ENCODE peak calls at places on chromosomes 11 and 22, in four cellular contexts. G is HepG2, C is A549, O is SK-N-SH. M is an unnamed sample.

GRCh38 chr11:11505190-11505589 is 116.6 kb downstream of the GALNT18 start:
- DNase-seq in G (no peak), C (no peak), O (peak), M (no peak)

GRCh38 chr11:33257160-33257896 is at the start of gene HIPK3:
- DNase-seq in G (peak), C (peak), O (peak), M (no peak)

GRCh38 chr22:33397381-33397907 is 339.3 kb upstream of the SYN3 start:
- DNase-seq in G (no peak), C (no peak), O (no peak), M (no peak)

GRCh38 chr22:50250555-50251471 is at the start of gene HDAC10:
- DNase-seq in G (peak), C (peak), O (peak), M (peak)

GRCh38 chr22:24176630-24177029 is 4.7 kb upstream of the SUSD2 start:
- DNase-seq in G (no peak), C (no peak), O (no peak), M (no peak)

GRCh38 chr11:97615541-97615940 is 1225.7 kb downstream of the JRKL start:
- DNase-seq in G (no peak), C (no peak), O (no peak), M (no peak)

GRCh38 chr22:19478086-19478392 is 954 bp downstream of the UFD1 start:
- DNase-seq in G (no peak), C (no peak), O (no peak), M (no peak)

GRCh38 chr11:76670475-76671235 is at the start of gene LRRC32:
- DNase-seq in G (no peak), C (no peak), O (peak), M (no peak)

GRCh38 chr11:27653990-27654758 is 46.1 kb downstream of the BDNF start:
- DNase-seq in G (no peak), C (no peak), O (peak), M (no peak)

GRCh38 chr22:41598081-41598480 is 8.4 kb upstream of the PMM1 start:
- DNase-seq in G (no peak), C (no peak), O (no peak), M (no peak)

GRCh38 chr11:78883506-78883905 is 308.8 kb upstream of the NARS2 start:
- DNase-seq in G (no peak), C (no peak), O (no peak), M (no peak)

GRCh38 chr11:132853886-132854285 is 678.4 kb downstream of the OPCML start:
- DNase-seq in G (no peak), C (no peak), O (no peak), M (no peak)

GRCh38 chr11:132862137-132862536 is 670.2 kb downstream of the OPCML start:
- DNase-seq in G (no peak), C (no peak), O (peak), M (no peak)

GRCh38 chr11:132855516-132855915 is 676.8 kb downstream of the OPCML start:
- DNase-seq in G (no peak), C (no peak), O (no peak), M (no peak)

GRCh38 chr11:132856032-132856431 is 676.3 kb downstream of the OPCML start:
- DNase-seq in G (no peak), C (no peak), O (no peak), M (no peak)

GRCh38 chr11:132858203-132858602 is 674.1 kb downstream of the OPCML start:
- DNase-seq in G (no peak), C (peak), O (no peak), M (no peak)
- TF ChIP-seq PBX3 in G (no peak), C (no peak), O (no peak), M (no peak)

DNA sequence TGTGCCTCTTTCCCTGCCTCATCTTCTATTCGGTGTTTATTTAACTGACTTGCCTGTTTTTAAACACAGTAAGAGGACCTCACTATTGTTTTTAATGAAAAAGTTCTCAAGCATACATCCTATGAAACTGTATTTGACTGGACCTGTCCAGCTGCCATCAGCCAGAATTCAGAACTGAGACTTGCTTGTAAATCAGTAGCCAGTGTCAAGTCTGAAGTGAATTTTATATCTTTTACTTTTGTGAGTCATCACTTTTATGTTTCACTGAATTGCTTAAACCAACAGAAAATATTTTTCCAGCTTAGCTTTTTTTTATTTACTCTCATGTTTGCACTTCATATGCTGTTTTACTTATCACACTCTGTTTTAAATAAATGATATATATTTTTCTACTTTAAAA is 88.3 kb downstream of the LUZP2 start:
- DNase-seq in G (no peak), C (peak), O (no peak), M (no peak)
- TF ChIP-seq PBX3 in G (no peak), C (no peak), O (peak), M (no peak)

DNA sequence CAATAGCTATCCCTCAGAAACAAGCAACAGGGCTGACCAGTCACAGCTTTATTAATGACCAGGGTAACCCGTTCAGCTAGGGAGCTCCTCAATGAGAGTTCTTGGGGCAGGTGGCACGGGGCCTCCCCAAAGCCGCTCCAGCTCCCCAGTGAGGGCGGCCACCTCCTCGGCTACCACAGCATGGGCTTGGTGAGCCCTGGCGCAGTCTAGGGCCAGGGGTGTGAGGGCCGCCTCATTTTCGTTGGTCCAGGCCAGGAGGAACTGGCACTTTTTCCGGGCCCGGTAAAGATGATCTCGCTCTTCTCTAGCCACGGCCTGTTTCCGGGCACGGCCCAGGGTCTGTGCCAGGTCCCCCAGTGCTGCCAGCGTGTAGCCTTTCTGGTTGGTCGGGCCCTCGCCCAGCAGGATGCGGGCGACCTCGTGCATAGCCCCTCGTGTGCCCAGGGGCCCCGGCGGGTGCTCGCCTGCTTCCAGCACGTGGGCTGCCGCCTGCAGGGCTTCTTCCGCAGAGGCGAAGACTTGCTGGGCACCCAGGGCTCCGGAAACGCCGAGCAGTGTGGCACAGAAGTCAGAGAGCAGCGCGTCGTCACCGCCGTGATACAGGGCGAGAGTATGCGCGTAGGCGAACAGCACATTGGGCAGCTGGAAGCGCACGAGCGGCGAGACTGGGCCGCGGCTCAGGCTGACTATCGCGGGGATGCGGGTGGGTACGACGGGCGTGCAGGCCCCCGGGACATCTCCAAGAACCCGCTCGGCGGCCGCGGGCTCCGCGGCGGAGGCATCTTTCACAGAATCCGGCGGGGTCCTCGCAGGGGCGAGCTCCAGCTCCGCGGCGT is 913 bp downstream of the ZNHIT2 start:
- DNase-seq in G (no peak), C (peak), O (peak), M (no peak)
- TF ChIP-seq PBX3 in G (no peak), C (no peak), O (no peak), M (no peak)

GRCh38 chr22:47048123-47049077 is 285.9 kb downstream of the TBC1D22A start:
- DNase-seq in G (no peak), C (no peak), O (no peak), M (no peak)

GRCh38 chr22:47046411-47047065 is 284.1 kb downstream of the TBC1D22A start:
- DNase-seq in G (no peak), C (no peak), O (no peak), M (no peak)

GRCh38 chr22:47045691-47046410 is 283.4 kb downstream of the TBC1D22A start:
- DNase-seq in G (no peak), C (no peak), O (no peak), M (no peak)

GRCh38 chr22:47049078-47049609 is 286.7 kb downstream of the TBC1D22A start:
- DNase-seq in G (no peak), C (no peak), O (no peak), M (no peak)

GRCh38 chr22:47047321-47048122 is 285.1 kb downstream of the TBC1D22A start:
- DNase-seq in G (no peak), C (no peak), O (no peak), M (no peak)
- TF ChIP-seq PBX3 in G (no peak), C (no peak), O (no peak), M (no peak)

DNA sequence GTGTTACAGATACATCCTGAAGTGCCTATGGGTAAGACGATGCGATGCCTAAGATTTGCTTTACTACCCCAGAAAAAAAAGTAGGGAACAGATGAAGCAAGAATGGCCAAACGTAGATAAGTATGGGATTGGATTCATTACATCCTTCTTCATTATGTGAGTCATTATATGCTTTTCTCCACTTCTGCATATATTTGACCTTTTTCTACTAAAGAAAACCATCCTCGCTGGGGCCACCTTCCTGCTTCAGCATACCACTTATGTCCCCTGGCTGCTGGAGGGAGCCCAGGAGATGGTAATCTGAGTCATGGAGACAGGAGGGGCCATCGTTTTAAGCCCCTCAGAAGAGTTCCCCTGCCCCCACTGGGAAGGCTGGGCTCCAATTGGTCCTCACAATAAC is 14.4 kb upstream of the KLHL35 start:
- DNase-seq in G (no peak), C (no peak), O (no peak), M (no peak)
- TF ChIP-seq PBX3 in G (no peak), C (no peak), O (no peak), M (no peak)

GRCh38 chr11:64754919-64755662 is 4.7 kb downstream of the PYGM start:
- DNase-seq in G (no peak), C (no peak), O (no peak), M (no peak)
- TF ChIP-seq PBX3 in G (no peak), C (no peak), O (no peak), M (no peak)

DNA sequence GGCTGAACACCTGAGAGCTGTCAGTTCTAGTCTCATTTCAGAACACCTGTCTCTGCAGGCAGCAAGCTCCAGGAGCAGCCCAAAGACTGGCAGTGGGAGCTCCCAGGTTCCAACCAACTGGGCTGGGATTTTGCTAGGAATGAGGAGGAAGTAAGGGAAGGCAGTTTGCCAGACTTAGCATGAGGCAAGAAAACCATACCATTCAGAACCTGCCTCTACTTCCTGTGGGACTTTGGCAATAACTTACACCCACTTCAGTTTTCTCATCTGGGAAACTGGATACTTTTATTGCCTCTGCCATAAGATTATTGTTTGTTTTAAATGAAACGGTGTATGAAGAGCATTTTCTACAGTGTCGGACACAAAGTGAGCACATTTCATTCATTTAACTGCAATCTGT is 363.7 kb upstream of the ISX start:
- DNase-seq in G (no peak), C (no peak), O (no peak), M (no peak)
- TF ChIP-seq PBX3 in G (no peak), C (no peak), O (no peak), M (no peak)

GRCh38 chr11:62770778-62771143 is 435 bp upstream of the TAF6L start:
- DNase-seq in G (peak), C (no peak), O (peak), M (no peak)
- TF ChIP-seq PBX3 in G (no peak), C (no peak), O (no peak), M (no peak)

DNA sequence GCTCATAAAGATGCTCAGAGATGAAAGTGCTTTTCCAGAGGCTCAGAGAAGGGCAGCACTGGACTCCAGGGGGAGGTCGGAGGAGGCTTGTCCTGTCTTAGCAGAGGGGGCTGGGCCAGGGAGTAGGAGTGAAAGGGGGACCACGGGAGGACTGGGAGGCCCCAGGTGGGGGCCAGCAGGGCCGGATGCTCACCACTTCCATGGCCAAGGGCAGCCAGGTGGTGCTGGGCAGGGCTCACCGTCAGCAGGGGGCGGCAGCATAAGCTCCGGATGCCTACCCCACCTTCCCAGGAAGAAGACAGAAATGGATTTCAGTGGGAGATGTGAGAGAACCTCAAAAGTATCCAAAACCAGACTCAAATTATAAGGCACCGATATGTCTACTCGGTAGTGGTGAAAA is 11.0 kb downstream of the RAB36 start:
- DNase-seq in G (no peak), C (no peak), O (no peak), M (no peak)
- TF ChIP-seq PBX3 in G (no peak), C (no peak), O (no peak), M (no peak)

M was measured in GM12878.